ENCODE peak calls at places on chromosomes 2 and 18, in five cellular contexts. J, G, F, Z and A are unnamed samples.

GRCh38 chr18:56358608-56359007 is 279.8 kb downstream of the TXNL1 start:
- DNase-seq in G (no peak), Z (no peak), J (no peak), F (no peak), A (no peak)

GRCh38 chr2:131493199-131494018 is 1.2 kb upstream of the MZT2A start:
- DNase-seq in F (no peak), Z (no peak), J (no peak), G (no peak), A (no peak)

GRCh38 chr2:176496756-176497155 is 227.5 kb downstream of the MTX2 start:
- DNase-seq in G (no peak), Z (no peak), J (no peak), F (no peak), A (no peak)

GRCh38 chr18:55093295-55093694 is 134.0 kb upstream of the CCDC68 start:
- DNase-seq in G (no peak), J (no peak), Z (no peak), F (no peak), A (no peak)

GRCh38 chr2:25041307-25041927 is 459 bp upstream of the EFR3B start:
- DNase-seq in G (peak; percentile 22), J (no peak), F (peak; percentile 27), Z (peak; percentile 37), A (no peak)

GRCh38 chr2:10931710-10932255 is 20.0 kb downstream of the KCNF1 start:
- DNase-seq in Z (no peak), J (no peak), G (no peak), F (peak; percentile 12), A (no peak)

GRCh38 chr2:96602330-96602823 is 35.7 kb downstream of the KANSL3 start:
- DNase-seq in G (no peak), F (no peak), J (no peak), Z (no peak), A (no peak)

GRCh38 chr2:120983344-120983743 is 247.7 kb downstream of the GLI2 start:
- DNase-seq in Z (no peak), J (no peak), F (no peak), G (no peak), A (no peak)

GRCh38 chr2:217958889-217959235 is 43.9 kb downstream of the TNS1 start:
- DNase-seq in Z (no peak), F (no peak), G (no peak), J (no peak), A (no peak)

GRCh38 chr2:189685540-189686229 is 11.2 kb downstream of the ANKAR start:
- DNase-seq in F (no peak), G (no peak), Z (no peak), J (peak; percentile 9), A (no peak)

GRCh38 chr2:216951166-216951565 is 91.3 kb upstream of the TNP1 start:
- DNase-seq in G (no peak), F (no peak), Z (no peak), J (no peak), A (no peak)

GRCh38 chr2:129877795-129878775 is 101.4 kb upstream of the RAB6C start:
- DNase-seq in G (no peak), Z (no peak), F (no peak), J (no peak), A (peak; percentile 4)

GRCh38 chr2:27308359-27308875 is at the start of gene UCN:
- DNase-seq in Z (no peak), G (no peak), J (no peak), F (no peak), A (no peak)

DNA sequence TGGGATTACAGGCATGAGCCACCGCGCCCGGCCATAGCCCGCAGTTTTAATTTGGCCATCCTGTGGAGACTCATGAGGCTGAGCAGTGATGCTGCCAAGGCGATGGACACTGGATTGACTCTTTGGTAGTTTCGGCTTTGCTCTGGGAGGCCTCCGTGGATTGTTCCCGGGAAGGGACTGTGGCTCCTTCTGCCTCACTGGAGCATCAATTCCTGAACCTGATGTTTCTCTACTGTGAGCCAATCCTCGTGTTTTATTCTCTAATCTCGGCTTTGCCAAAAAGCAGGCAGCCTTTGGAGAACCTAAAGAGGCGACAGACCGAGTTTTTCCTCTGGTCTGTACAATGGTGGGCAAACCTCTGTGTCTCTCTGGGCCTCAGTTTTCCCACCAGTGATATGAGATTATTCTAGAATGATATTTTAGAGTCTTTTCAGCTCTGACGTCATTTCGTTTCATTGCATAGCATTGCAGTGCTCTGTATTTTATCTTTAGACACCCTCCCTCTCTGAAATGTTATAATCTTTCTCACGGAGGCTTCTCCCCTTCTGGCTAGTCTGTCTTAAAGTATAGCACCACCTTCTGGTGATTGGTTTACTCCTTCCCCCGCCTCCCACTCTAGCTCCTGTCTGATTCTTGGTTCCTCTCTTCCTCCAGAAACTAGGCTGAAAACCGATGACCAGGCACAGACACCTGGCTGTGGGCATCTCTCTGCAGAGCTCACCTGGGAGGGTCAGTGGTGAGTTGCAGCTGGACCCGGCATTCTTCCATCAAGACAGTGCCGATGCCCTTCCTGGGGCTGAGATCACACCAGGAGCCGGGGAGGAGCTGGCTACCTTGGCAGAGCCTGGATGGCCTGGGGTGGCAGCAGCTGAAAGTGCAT is 341.3 kb downstream of the MYCN start:
- DNase-seq in G (no peak), Z (peak; percentile 34), J (no peak), F (no peak), A (no peak)
- TF ChIP-seq CTCF in G (no peak), Z (no peak), J (no peak), F (peak; percentile 58), A (peak; percentile 64)

GRCh38 chr2:101770672-101771071 is 73.2 kb downstream of the MAP4K4 start:
- DNase-seq in F (no peak), G (no peak), Z (peak; percentile 59), J (no peak), A (no peak)
- TF ChIP-seq CTCF in F (peak; percentile 78), G (no peak), Z (peak; percentile 58), J (peak; percentile 13), A (peak; percentile 35)

GRCh38 chr2:222271854-222272253 is 26.9 kb downstream of the PAX3 start:
- DNase-seq in Z (no peak), F (no peak), J (no peak), G (no peak), A (no peak)

GRCh38 chr2:222270436-222270835 is 28.4 kb downstream of the PAX3 start:
- DNase-seq in Z (no peak), G (no peak), F (no peak), J (peak; percentile 46), A (no peak)

GRCh38 chr2:222268311-222268980 is 30.4 kb downstream of the PAX3 start:
- DNase-seq in Z (no peak), J (no peak), G (no peak), F (no peak), A (no peak)

GRCh38 chr2:222272446-222273035 is 26.3 kb downstream of the PAX3 start:
- DNase-seq in J (no peak), G (no peak), Z (no peak), F (no peak), A (no peak)

GRCh38 chr2:222269132-222269531 is 29.7 kb downstream of the PAX3 start:
- DNase-seq in F (no peak), G (no peak), J (no peak), Z (no peak), A (no peak)
- TF ChIP-seq CTCF in F (no peak), G (no peak), J (no peak), Z (no peak), A (no peak)

DNA sequence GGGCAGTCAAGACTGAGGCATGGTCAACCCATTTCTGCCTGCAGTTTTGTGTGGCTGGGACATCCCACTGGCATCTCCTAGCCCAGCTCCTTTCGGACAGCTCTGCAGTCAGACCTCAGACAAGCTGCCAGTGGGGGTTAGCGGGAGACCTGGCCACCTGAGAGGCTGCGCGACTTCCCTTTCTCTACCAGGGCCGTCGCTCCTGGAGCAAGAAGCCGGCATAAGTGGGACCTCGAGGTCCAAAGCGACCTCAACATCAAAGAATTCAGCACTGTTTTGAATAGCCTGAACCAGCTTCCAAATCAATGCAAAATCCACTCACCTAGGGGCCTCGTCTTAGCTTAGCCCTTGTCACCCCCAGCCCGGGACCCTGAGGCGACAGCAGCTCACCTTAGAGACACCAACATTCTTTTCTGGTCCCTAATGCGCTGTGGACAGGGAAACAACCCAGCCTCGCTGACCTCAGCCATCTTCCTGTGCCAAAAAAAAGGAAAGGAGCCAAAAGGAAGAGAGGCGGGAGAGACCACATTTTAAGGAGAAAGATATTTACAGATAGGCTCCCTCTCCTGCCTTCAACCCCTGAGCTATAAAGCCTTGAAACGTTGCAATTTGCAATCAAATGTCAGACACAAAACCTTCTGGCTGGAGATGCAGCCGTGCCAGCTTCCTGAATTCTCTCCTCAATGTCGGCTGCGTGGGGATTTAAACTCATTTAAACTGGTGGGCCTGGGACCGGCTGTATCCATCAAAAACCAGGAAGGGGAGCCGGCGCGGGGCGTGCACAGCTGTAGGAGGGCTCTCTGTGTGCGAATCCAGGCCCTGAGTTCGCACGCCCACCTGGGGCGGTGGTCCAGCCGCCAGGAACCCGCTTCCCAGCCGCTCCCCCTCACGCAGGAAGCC is 81.1 kb downstream of the GFPT1 start:
- DNase-seq in J (no peak), Z (no peak), G (no peak), F (no peak), A (no peak)
- TF ChIP-seq CTCF in J (no peak), Z (no peak), G (no peak), F (no peak), A (no peak)

GRCh38 chr2:240191001-240191400 is 50.5 kb upstream of the OTOS start:
- DNase-seq in Z (no peak), G (no peak), J (no peak), F (no peak), A (no peak)

GRCh38 chr2:240189686-240190085 is 49.2 kb upstream of the OTOS start:
- DNase-seq in Z (no peak), F (no peak), J (no peak), G (no peak), A (no peak)

GRCh38 chr2:240196716-240197438 is 56.4 kb upstream of the OTOS start:
- DNase-seq in F (no peak), Z (no peak), J (no peak), G (no peak), A (no peak)

GRCh38 chr2:240195316-240195861 is 54.9 kb upstream of the OTOS start:
- DNase-seq in G (no peak), J (no peak), Z (no peak), F (no peak), A (no peak)

GRCh38 chr2:240192661-240193060 is 52.2 kb upstream of the OTOS start:
- DNase-seq in G (no peak), F (no peak), Z (no peak), J (no peak), A (no peak)
- TF ChIP-seq CTCF in G (no peak), F (no peak), Z (no peak), J (no peak), A (no peak)